ENCODE peak calls at places on chromosomes 2 and 18, in five cellular contexts. G, J, E, Q and P are unnamed samples. For H3K4me1, the result is how much of the 10 kb centered on the place peaks cover.

GRCh38 chr2:233801357-233802131 is 23.4 kb downstream of the MROH2A start:
- DNase-seq in G (no peak), J (no peak), E (no peak), Q (no peak), P (no peak)

GRCh38 chr2:9814129-9814868 is 29.0 kb upstream of the TAF1B start:
- DNase-seq in G (no peak), J (no peak), E (no peak), Q (no peak), P (no peak)

GRCh38 chr2:33788044-33788443 is 188.9 kb upstream of the FAM98A start:
- DNase-seq in G (no peak), J (no peak), E (no peak), Q (no peak), P (no peak)

GRCh38 chr2:18625563-18625962 is 36.2 kb upstream of the NT5C1B start:
- DNase-seq in G (no peak), J (no peak), E (no peak), Q (no peak), P (no peak)

GRCh38 chr2:50650398-50650810 is 381.5 kb downstream of the NRXN1 start:
- DNase-seq in G (no peak), J (no peak), E (no peak), Q (no peak), P (no peak)

GRCh38 chr2:216696321-216696720 is 972 bp upstream of the IGFBP5 start:
- DNase-seq in G (no peak), J (no peak), E (no peak), Q (no peak), P (no peak)

GRCh38 chr2:19048593-19049264 is 309.7 kb downstream of the OSR1 start:
- DNase-seq in G (peak), J (peak), E (peak), Q (peak), P (peak)

GRCh38 chr18:79169958-79170555 is 100.9 kb downstream of the ATP9B start:
- DNase-seq in G (no peak), J (no peak), E (no peak), Q (no peak), P (no peak)

GRCh38 chr2:48189552-48190228 is 283.4 kb upstream of the FBXO11 start:
- DNase-seq in G (no peak), J (no peak), E (no peak), Q (no peak), P (no peak)

GRCh38 chr2:9690252-9690651 is 59.5 kb upstream of the YWHAQ start:
- DNase-seq in G (no peak), J (no peak), E (peak), Q (peak), P (no peak)

GRCh38 chr2:241272722-241273551 is 42.5 kb downstream of the HDLBP start:
- DNase-seq in G (peak), J (peak), E (peak), Q (peak), P (peak)

GRCh38 chr2:166333809-166334208 is 41.9 kb downstream of the SCN9A start:
- DNase-seq in G (no peak), J (no peak), E (no peak), Q (no peak), P (no peak)

GRCh38 chr2:166331468-166331867 is 44.3 kb downstream of the SCN9A start:
- DNase-seq in G (no peak), J (no peak), E (no peak), Q (no peak), P (no peak)

GRCh38 chr2:166328147-166328546 is 47.6 kb downstream of the SCN9A start:
- DNase-seq in G (no peak), J (no peak), E (no peak), Q (no peak), P (no peak)

GRCh38 chr2:166332049-166332448 is 43.7 kb downstream of the SCN9A start:
- DNase-seq in G (no peak), J (no peak), E (no peak), Q (no peak), P (no peak)

DNA sequence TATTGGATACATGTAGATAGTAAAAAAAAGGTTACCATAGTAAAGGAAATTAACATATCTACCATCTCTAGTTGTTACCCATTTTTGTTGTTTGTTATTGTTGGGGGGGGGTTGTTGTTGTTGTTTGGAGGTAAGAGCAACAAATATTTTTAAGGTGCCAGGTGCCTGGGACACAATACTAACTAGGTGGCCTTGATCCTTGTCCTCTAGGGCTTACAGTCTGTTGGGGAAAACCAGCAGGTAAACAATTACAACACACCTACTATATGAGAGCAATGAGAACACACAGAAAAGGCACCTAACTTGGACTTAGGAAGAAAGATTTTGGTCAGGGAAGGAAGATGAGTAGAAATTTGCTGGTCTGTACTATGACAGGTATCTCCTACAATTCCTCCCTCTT is 46.3 kb downstream of the SCN9A start:
- DNase-seq in G (no peak), J (no peak), E (no peak), Q (no peak), P (no peak)
- H3K4me1 ChIP-seq in G (under half), J (under half), E (under half), Q (under half), P (under half)

GRCh38 chr2:27379383-27379839 is 1.1 kb downstream of the ZNF513 start:
- DNase-seq in G (no peak), J (no peak), E (no peak), Q (no peak), P (no peak)

GRCh38 chr2:27378809-27379290 is 1.7 kb downstream of the ZNF513 start:
- DNase-seq in G (no peak), J (no peak), E (no peak), Q (no peak), P (no peak)

GRCh38 chr2:27376866-27377617 is 3.5 kb downstream of the ZNF513 start:
- DNase-seq in G (no peak), J (no peak), E (no peak), Q (no peak), P (no peak)

GRCh38 chr2:27377618-27378095 is 2.9 kb downstream of the ZNF513 start:
- DNase-seq in G (no peak), J (no peak), E (no peak), Q (no peak), P (no peak)

GRCh38 chr2:27378096-27378808 is 2.3 kb downstream of the ZNF513 start:
- DNase-seq in G (peak), J (no peak), E (no peak), Q (no peak), P (peak)
- H3K4me3 ChIP-seq in G (no peak), J (no peak), E (no peak), Q (no peak), P (no peak)

GRCh38 chr18:74290831-74291770 is 662 bp downstream of the CYB5A start:
- DNase-seq in G (peak), J (peak), E (peak), Q (no peak), P (peak)

GRCh38 chr18:74292541-74292858 is 737 bp upstream of the CYB5A start:
- DNase-seq in G (no peak), J (no peak), E (no peak), Q (no peak), P (no peak)

GRCh38 chr18:74294526-74294925 is 2.8 kb upstream of the CYB5A start:
- DNase-seq in G (no peak), J (peak), E (no peak), Q (no peak), P (no peak)

GRCh38 chr18:74289946-74290478 is 1.8 kb downstream of the CYB5A start:
- DNase-seq in G (no peak), J (no peak), E (no peak), Q (no peak), P (no peak)

DNA sequence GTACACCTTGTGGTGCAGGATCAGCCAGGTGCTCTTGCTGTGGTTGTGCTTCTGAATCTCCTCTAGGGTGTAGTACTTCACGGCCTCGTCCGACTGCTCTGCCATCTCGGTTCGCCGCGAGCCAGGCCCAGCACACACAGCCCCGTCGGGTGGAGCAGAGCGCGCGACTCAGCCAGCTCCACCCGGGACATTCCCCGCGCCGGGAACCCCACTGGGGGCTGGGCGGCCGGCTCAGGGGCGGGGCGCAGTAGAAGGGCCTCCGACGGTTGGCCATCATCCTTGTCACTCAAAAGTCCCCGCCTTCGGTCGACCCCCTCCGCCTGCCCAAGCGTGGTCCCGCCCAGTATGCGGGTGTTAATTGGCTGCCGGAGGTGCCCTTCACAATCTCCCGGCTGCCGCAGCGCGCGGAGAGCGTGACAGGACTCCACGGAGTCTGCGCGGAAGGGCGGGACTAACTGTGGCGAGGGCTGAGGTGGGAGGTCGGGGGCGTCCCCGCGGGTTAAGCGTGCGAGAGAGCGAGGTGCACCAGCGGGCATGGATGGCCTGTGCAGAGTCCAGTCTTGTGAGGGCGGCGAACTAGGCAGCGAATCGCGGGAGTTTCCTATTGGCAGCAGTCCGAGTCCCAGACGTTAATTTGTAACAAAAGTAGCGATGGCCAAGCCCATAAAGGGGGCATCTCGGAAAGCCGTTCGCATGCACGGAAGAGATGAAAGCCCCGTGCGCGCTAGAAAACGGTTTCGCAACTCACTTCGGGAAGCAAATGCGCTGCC is at the start of gene CYB5A:
- DNase-seq in G (peak), J (peak), E (peak), Q (peak), P (peak)
- TF ChIP-seq CTCF in G (no peak), J (no peak), E (no peak), Q (no peak), P (peak)

DNA sequence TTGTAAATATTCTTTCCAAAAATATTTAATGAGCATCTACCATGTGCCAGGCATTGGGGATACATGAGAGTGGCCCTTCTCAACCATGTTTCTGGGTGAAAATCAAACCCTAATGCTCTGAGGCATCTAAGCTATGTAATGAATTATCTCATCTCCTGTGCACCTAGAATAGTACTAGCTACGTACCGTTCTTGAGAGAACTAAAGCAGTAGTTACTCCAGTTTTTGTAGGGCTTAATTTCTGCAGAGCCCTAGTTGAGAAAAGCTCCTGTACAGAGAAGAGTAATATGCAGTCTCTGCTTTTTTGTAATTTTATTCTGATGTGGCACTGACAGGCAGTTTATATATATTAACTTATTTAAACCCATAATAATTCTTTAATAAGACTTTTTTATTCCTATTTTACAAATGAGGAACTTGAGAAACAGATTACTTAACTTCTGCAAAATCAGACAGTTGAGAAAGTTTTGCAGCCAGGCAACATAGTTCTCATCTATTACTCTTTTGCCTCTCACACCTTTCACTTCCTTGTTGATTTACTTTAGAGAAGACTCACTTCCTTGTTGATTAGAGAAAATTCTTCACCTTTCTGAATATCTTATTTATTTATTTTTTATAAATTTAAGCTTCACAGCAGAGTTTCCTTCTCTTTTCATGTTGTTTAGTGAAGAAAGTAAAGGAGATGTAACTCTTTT is 3.1 kb downstream of the SPOPL start:
- DNase-seq in G (no peak), J (no peak), E (no peak), Q (no peak), P (no peak)
- H3K4me1 ChIP-seq in G (under half), J (under half), E (half or more), Q (half or more), P (under half)